ENCODE peak calls at places on chromosomes 12 and 14, in six cellular contexts. E is PC-3, H is ovary, U is osteoblast, W is left lung, P is coronary artery. Y is an unnamed sample.

GRCh38 chr14:104196461-104197180 is 58.2 kb downstream of the KIF26A start:
- DNase-seq in E (no peak), H (no peak), U (no peak), W (no peak), P (no peak), Y (no peak)

GRCh38 chr12:585062-586061 is 77.9 kb downstream of the NINJ2 start:
- DNase-seq in E (no peak), H (no peak), U (no peak), W (no peak), P (no peak), Y (no peak)

GRCh38 chr14:69059658-69060648 is 80.9 kb upstream of the ACTN1 start:
- DNase-seq in E (peak; percentile 73), H (no peak), U (peak; percentile 85), W (no peak), P (peak; percentile 84), Y (no peak)

GRCh38 chr14:31096255-31096654 is 70.1 kb upstream of the STRN3 start:
- DNase-seq in E (no peak), H (no peak), U (no peak), W (no peak), P (no peak), Y (no peak)

GRCh38 chr14:33165144-33165925 is 226.7 kb downstream of the NPAS3 start:
- DNase-seq in E (peak; percentile 57), H (no peak), U (peak; percentile 26), W (no peak), P (no peak), Y (no peak)

GRCh38 chr14:101193845-101194355 is 290.4 kb upstream of the RTL1 start:
- DNase-seq in E (no peak), H (no peak), U (no peak), W (peak; percentile 14), P (peak; percentile 50), Y (no peak)

GRCh38 chr14:104369208-104369607 is 210.4 kb upstream of the C14orf180 start:
- DNase-seq in E (no peak), H (no peak), U (no peak), W (no peak), P (no peak), Y (peak; percentile 13)

GRCh38 chr12:91327136-91327535 is 144.5 kb upstream of the DCN start:
- DNase-seq in E (no peak), H (no peak), U (no peak), W (no peak), P (no peak), Y (no peak)

GRCh38 chr12:32906407-32907165 is 10.0 kb upstream of the PKP2 start:
- DNase-seq in E (peak; percentile 50), H (no peak), U (no peak), W (no peak), P (no peak), Y (no peak)

GRCh38 chr14:50095895-50096294 is 20.5 kb downstream of the VCPKMT start:
- DNase-seq in E (no peak), H (no peak), U (no peak), W (no peak), P (no peak), Y (no peak)

GRCh38 chr12:6369916-6370575 is 5.3 kb downstream of the SCNN1A start:
- DNase-seq in E (no peak), H (no peak), U (peak; percentile 41), W (no peak), P (no peak), Y (peak; percentile 37)

GRCh38 chr12:111340231-111340630 is 28.7 kb downstream of the PHETA1 start:
- DNase-seq in E (no peak), H (no peak), U (no peak), W (no peak), P (no peak), Y (no peak)

GRCh38 chr12:104299842-104300481 is 3.6 kb upstream of the EID3 start:
- DNase-seq in E (no peak), H (no peak), U (no peak), W (no peak), P (no peak), Y (no peak)

GRCh38 chr14:75310295-75311059 is 31.8 kb downstream of the FOS start:
- DNase-seq in E (peak; percentile 19), H (peak; percentile 94), U (peak; percentile 76), W (peak; percentile 82), P (peak; percentile 97), Y (peak; percentile 85)

GRCh38 chr14:28163261-28163660 is 603.3 kb upstream of the FOXG1 start:
- DNase-seq in E (no peak), H (no peak), U (no peak), W (no peak), P (no peak), Y (no peak)

GRCh38 chr12:91952916-91953315 is 192.7 kb downstream of the BTG1 start:
- DNase-seq in E (peak; percentile 15), H (no peak), U (no peak), W (no peak), P (no peak), Y (no peak)

GRCh38 chr14:39417014-39417413 is 15.2 kb downstream of the FBXO33 start:
- DNase-seq in E (peak; percentile 39), H (no peak), U (no peak), W (no peak), P (no peak), Y (no peak)

GRCh38 chr14:64095620-64096019 is 198.6 kb downstream of the ESR2 start:
- DNase-seq in E (no peak), H (no peak), U (peak; percentile 23), W (no peak), P (no peak), Y (no peak)

GRCh38 chr14:101196795-101197590 is 293.5 kb upstream of the RTL1 start:
- DNase-seq in E (no peak), H (no peak), U (no peak), W (peak; percentile 21), P (peak; percentile 65), Y (peak; percentile 24)

GRCh38 chr12:132453361-132454133 is 36.4 kb upstream of the FBRSL1 start:
- DNase-seq in E (peak; percentile 73), H (no peak), U (peak; percentile 91), W (no peak), P (no peak), Y (no peak)

GRCh38 chr12:101792046-101792931 is 38.5 kb downstream of the GNPTAB start:
- DNase-seq in E (peak; percentile 20), H (no peak), U (no peak), W (no peak), P (no peak), Y (no peak)

GRCh38 chr14:53441789-53442188 is 288.7 kb upstream of the DDHD1 start:
- DNase-seq in E (no peak), H (no peak), U (no peak), W (no peak), P (no peak), Y (no peak)

GRCh38 chr12:2117541-2117940 is 64.8 kb downstream of the CACNA1C start:
- DNase-seq in E (no peak), H (no peak), U (no peak), W (no peak), P (no peak), Y (no peak)

GRCh38 chr12:2115101-2115845 is 62.5 kb downstream of the CACNA1C start:
- DNase-seq in E (no peak), H (no peak), U (no peak), W (no peak), P (no peak), Y (no peak)

GRCh38 chr12:2118481-2119255 is 65.9 kb downstream of the CACNA1C start:
- DNase-seq in E (no peak), H (no peak), U (no peak), W (no peak), P (no peak), Y (no peak)

GRCh38 chr12:2119266-2119665 is 66.5 kb downstream of the CACNA1C start:
- DNase-seq in E (no peak), H (no peak), U (no peak), W (no peak), P (no peak), Y (no peak)

GRCh38 chr12:2118061-2118460 is 65.3 kb downstream of the CACNA1C start:
- DNase-seq in E (no peak), H (no peak), U (no peak), W (no peak), P (no peak), Y (no peak)
- H3K27ac ChIP-seq in E (no peak overlapping the region), H (no peak overlapping the region), U (no peak overlapping the region), W (no peak overlapping the region), P (peak overlapping the region; percentile 80), Y (no peak overlapping the region)

DNA sequence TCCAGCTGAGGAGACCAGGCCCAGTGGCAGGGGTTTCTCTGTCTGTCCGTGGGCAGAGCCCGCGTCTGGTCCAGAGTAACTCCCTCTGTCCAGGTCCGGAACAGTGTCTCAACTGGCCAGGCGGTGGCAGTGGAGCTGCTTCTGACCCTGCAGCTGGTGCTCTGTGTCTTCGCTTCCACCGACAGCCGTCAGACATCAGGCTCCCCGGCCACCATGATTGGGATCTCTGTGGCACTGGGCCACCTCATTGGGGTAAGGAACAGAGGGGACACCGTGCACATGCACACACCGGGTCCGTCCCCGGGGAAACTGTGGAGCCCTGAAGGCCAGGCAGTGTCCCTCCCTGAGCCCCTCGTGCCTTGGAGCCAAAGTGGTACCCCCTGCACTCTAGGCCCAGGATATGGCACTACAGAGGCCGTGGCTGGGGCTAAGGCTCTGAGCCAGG is 1.5 kb downstream of the AQP6 start:
- DNase-seq in E (peak; percentile 38), H (peak; percentile 58), U (peak; percentile 97), W (peak; percentile 75), P (no peak), Y (peak; percentile 76)
- TF ChIP-seq CTCF in E (peak; percentile 53), H (peak; percentile 29), U (peak; percentile 74), W (peak; percentile 48), P (no peak), Y (peak; percentile 52)

GRCh38 chr12:52949413-52950331 is 754 bp downstream of the KRT18 start:
- DNase-seq in E (peak; percentile 96), H (no peak), U (peak; percentile 97), W (peak; percentile 69), P (no peak), Y (peak; percentile 67)
- H3K27ac ChIP-seq in E (peak overlapping the region; percentile 84), H (no peak overlapping the region), U (peak overlapping the region; percentile 70), W (peak overlapping the region; percentile 79), P (no peak overlapping the region), Y (peak overlapping the region; percentile 88)

GRCh38 chr14:93086441-93087055 is 29.2 kb downstream of the ITPK1 start:
- DNase-seq in E (no peak), H (no peak), U (peak; percentile 79), W (no peak), P (no peak), Y (no peak)
- TF ChIP-seq CTCF in E (no peak), H (no peak), U (no peak), W (no peak), P (no peak), Y (no peak)

DNA sequence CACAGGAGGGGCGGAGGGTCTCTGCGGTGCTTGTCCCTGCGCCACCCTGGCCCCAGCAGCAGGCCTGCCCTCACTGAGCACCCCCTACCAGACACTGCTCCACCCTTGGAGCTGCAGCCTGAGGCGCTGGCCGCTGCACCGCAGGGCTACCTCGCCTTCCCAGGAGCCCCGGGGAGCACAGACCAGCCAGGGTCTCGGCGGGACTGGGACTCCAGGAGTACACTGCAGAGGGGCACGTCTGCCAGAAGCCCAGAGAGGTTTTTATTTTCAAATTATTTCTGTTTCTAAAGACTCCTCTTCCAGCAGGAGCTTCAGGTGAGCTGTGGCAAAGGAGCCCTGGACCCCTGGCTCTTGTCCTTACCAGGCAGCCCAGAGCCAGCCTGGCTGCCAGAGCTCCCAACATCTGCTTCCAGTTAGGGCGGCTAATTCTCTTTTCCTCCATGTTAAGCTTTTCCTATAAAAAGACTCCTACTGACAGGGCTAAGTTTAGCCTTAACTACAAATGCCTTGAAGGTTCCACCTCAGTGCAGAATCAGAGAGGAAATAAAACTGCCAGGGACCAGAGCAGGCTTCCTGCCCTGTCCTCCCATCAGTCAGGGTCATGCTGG is 26.4 kb downstream of the DEGS2 start:
- DNase-seq in E (no peak), H (no peak), U (peak; percentile 84), W (no peak), P (no peak), Y (no peak)
- H3K27ac ChIP-seq in E (no peak overlapping the region), H (no peak overlapping the region), U (no peak overlapping the region), W (no peak overlapping the region), P (no peak overlapping the region), Y (no peak overlapping the region)

GRCh38 chr14:57865450-57866198 is at the start of gene SLC35F4:
- DNase-seq in E (no peak), H (peak; percentile 32), U (peak; percentile 86), W (no peak), P (no peak), Y (no peak)
- TF ChIP-seq CTCF in E (no peak), H (no peak), U (no peak), W (no peak), P (no peak), Y (no peak)